ENCODE peak calls at places on chromosomes 2 and 18, in seven cellular contexts. Y is AG04449, I is heart right ventricle, W is WERI-Rb-1, U is breast epithelium, J is mesendoderm, Q is astrocyte of the spinal cord. M is an unnamed sample.

GRCh38 chr2:205685314-205686230 is 3.3 kb downstream of the NRP2 start:
- DNase-seq in J (peak; percentile 89), U (no peak), Y (no peak), W (no peak), I (no peak), Q (peak; percentile 70), M (no peak)

GRCh38 chr18:50862401-50862800 is 16.5 kb upstream of the ME2 start:
- DNase-seq in J (no peak), I (no peak), W (no peak), U (no peak), Y (no peak), Q (no peak), M (no peak)

GRCh38 chr18:7737483-7737882 is 170.4 kb downstream of the PTPRM start:
- DNase-seq in U (no peak), Y (no peak), W (no peak), J (no peak), Q (no peak), I (no peak), M (no peak)

GRCh38 chr18:41370740-41371623 is 584.1 kb upstream of the PIK3C3 start:
- DNase-seq in W (no peak), Y (no peak), I (peak; percentile 4), U (no peak), Q (no peak), J (peak; percentile 65), M (no peak)

GRCh38 chr2:226906439-226906796 is 70.6 kb downstream of the RHBDD1 start:
- DNase-seq in Y (no peak), W (no peak), I (no peak), Q (no peak), J (no peak), U (no peak), M (no peak)

GRCh38 chr18:59764281-59764680 is 67.1 kb upstream of the CCBE1 start:
- DNase-seq in J (no peak), Y (no peak), Q (no peak), I (no peak), W (no peak), U (no peak), M (no peak)

GRCh38 chr2:174546519-174547506 is 50.8 kb downstream of the WIPF1 start:
- DNase-seq in J (peak; percentile 90), W (peak; percentile 74), I (no peak), U (no peak), Q (peak; percentile 19), Y (no peak), M (peak; percentile 11)

GRCh38 chr18:29840101-29840500 is 1202.4 kb downstream of the DSC3 start:
- DNase-seq in U (no peak), I (no peak), J (peak; percentile 65), Y (no peak), Q (peak; percentile 78), W (no peak), M (peak; percentile 86)

GRCh38 chr2:226183550-226183949 is 616.1 kb downstream of the IRS1 start:
- DNase-seq in I (no peak), W (no peak), J (no peak), U (no peak), Q (no peak), Y (no peak), M (no peak)

GRCh38 chr2:120912101-120912985 is 176.7 kb downstream of the GLI2 start:
- DNase-seq in Y (no peak), U (peak; percentile 32), J (no peak), I (peak; percentile 60), Q (no peak), W (no peak), M (no peak)

GRCh38 chr2:215698566-215698965 is 262.7 kb upstream of the FN1 start:
- DNase-seq in U (no peak), Q (peak; percentile 95), I (no peak), Y (peak; percentile 98), J (no peak), W (no peak), M (peak; percentile 88)

DNA sequence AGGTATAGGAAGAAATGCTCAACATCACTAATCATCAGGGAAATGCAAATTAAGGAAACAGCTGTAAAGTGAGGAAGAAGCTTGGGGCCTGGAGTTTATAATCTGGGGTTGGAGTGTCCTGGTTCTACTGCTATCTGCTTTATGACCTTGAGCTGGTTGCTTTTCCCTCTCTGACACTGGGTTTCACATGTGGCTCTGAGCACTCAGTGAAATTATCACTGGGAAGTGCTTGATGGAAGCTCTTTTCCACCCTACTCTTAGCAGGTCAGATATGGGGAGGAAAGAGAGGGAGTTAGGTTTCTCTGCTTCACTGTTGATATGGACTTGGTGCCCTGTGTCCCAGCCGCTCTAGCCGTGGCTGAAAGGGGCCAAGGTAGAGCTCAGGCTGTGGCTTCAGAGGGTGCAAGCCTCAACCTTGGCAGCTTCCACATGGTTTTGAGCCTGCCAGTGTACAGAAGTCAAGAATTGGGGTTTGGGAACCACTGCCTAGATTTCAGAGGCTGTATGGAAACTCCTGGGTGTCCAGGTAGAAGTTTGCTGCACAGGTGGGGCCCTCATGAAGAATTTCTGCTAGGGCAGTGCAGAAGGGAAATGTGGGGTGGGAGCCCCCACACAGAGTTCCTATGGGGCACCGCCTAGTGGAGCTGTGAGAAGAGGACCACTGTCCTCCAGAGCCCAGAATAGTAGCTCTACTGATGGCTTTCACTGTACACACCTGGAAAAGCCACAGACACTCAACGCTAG is 52.3 kb downstream of the INPP4A start:
- DNase-seq in U (no peak), Q (no peak), W (no peak), Y (no peak), I (no peak), J (no peak), M (no peak)
- H3K4me3 ChIP-seq in U (no peak overlapping the region), Q (no peak overlapping the region), W (no peak overlapping the region), Y (no peak overlapping the region), I (no peak overlapping the region), J (no peak overlapping the region), M (no peak overlapping the region)

GRCh38 chr18:48821251-48821590 is 129.5 kb downstream of the SMAD7 start:
- DNase-seq in Y (no peak), J (no peak), W (peak; percentile 3), I (no peak), U (no peak), Q (no peak), M (no peak)
- H3K4me3 ChIP-seq in Y (no peak overlapping the region), J (no peak overlapping the region), W (no peak overlapping the region), I (no peak overlapping the region), U (no peak overlapping the region), Q (no peak overlapping the region), M (no peak overlapping the region)

GRCh38 chr2:118835739-118836410 is 11.6 kb downstream of the EN1 start:
- DNase-seq in I (no peak), Y (no peak), W (no peak), J (peak; percentile 9), U (no peak), Q (no peak), M (no peak)
- H3K4me3 ChIP-seq in I (peak overlapping the region; percentile 45), Y (peak overlapping the region; percentile 57), W (peak overlapping the region; percentile 2), J (no peak overlapping the region), U (peak overlapping the region; percentile 55), Q (peak overlapping the region; percentile 33), M (peak overlapping the region; percentile 54)

GRCh38 chr18:27311114-27311513 is 126.0 kb upstream of the CHST9 start:
- DNase-seq in J (no peak), W (no peak), U (no peak), Q (no peak), I (no peak), Y (no peak), M (no peak)

GRCh38 chr18:27312853-27313252 is 127.7 kb upstream of the CHST9 start:
- DNase-seq in U (no peak), J (peak; percentile 40), Q (no peak), Y (no peak), W (no peak), I (no peak), M (no peak)

GRCh38 chr18:27315001-27315400 is 129.9 kb upstream of the CHST9 start:
- DNase-seq in Q (peak; percentile 3), U (no peak), J (no peak), I (no peak), Y (no peak), W (no peak), M (no peak)

GRCh38 chr18:27313678-27314077 is 128.6 kb upstream of the CHST9 start:
- DNase-seq in W (no peak), Y (no peak), Q (no peak), J (no peak), I (no peak), U (no peak), M (no peak)
- H3K4me3 ChIP-seq in W (no peak overlapping the region), Y (no peak overlapping the region), Q (no peak overlapping the region), J (no peak overlapping the region), I (no peak overlapping the region), U (no peak overlapping the region), M (no peak overlapping the region)

DNA sequence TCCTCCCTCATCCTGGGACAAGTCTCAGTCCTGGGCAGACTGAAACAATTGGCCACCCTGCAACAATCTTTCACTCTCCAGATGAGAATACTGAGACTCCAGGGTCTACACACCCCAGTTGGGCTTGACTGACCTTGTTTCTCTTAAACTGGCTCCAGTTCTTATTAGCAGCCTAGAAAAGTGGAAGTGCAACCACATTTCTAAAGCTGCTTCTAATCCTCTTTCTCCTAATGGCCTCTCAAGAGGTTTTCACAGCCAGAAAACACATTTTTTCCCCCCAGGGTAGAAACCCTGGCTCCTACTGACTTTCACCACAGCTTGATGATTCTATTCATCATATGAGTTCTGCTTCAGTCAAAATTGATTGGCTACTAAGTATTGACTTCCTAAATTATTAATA is 45.8 kb downstream of the SLC4A5 start:
- DNase-seq in J (no peak), U (no peak), Y (no peak), W (no peak), Q (no peak), I (no peak), M (no peak)
- H3K4me3 ChIP-seq in J (no peak overlapping the region), U (no peak overlapping the region), Y (no peak overlapping the region), W (no peak overlapping the region), Q (no peak overlapping the region), I (no peak overlapping the region), M (no peak overlapping the region)

DNA sequence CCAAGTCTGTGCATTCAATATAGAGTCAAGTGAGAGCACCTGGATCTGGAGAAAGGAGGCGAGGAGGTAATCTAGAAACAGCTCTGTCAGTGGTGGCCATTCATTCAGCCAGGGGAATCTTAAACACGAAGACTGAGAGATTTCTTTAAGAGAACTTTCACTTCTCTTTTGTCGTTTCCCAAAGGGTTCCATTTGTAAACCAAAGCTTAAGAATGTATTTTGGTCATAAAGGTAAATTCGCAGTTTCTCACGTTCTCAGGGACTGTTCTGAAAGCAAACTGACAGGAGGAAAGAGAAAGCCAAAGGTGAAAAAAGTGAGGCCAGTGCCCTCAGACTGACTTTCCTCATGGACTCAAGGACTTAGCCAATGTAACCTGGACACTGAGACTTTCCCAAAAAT is 513.5 kb downstream of the CMPK2 start:
- DNase-seq in Q (no peak), Y (no peak), U (no peak), I (no peak), J (no peak), W (no peak), M (no peak)
- H3K4me3 ChIP-seq in Q (no peak overlapping the region), Y (no peak overlapping the region), U (no peak overlapping the region), I (no peak overlapping the region), J (no peak overlapping the region), W (no peak overlapping the region), M (no peak overlapping the region)

M was measured in skeletal muscle cell.